ENCODE peak calls at places on chromosome 14, in seven cellular contexts. A, Q, B, O, I, X and R are unnamed samples.
A peak's percentile ranks its signal among the peaks of the same experiment; 100 is the strongest.

GRCh38 chr14:67360469-67361206 is 510 bp downstream of the EIF2S1 start:
- DNase-seq in O (no peak), A (no peak), B (no peak), Q (no peak), I (no peak), X (no peak), R (no peak)

GRCh38 chr14:58331111-58331510 is 32.8 kb downstream of the ARID4A start:
- DNase-seq in I (peak; percentile 67), X (no peak), B (peak; percentile 49), A (peak; percentile 93), Q (peak; percentile 98), O (peak; percentile 59), R (peak; percentile 89)

GRCh38 chr14:55094630-55095157 is 34.4 kb upstream of the LGALS3 start:
- DNase-seq in X (no peak), I (no peak), B (no peak), Q (peak; percentile 55), O (no peak), A (no peak), R (peak; percentile 65)

GRCh38 chr14:68499451-68499850 is 293.4 kb downstream of the ZFP36L1 start:
- DNase-seq in B (no peak), X (no peak), A (no peak), Q (no peak), O (no peak), I (no peak), R (no peak)

GRCh38 chr14:97210202-97210601 is 413.0 kb downstream of the VRK1 start:
- DNase-seq in B (no peak), O (no peak), A (no peak), X (no peak), Q (no peak), I (no peak), R (no peak)

GRCh38 chr14:33307691-33308369 is 369.2 kb downstream of the NPAS3 start:
- DNase-seq in X (no peak), Q (peak; percentile 86), O (no peak), I (no peak), B (no peak), A (no peak), R (peak; percentile 1)

GRCh38 chr14:71594828-71595227 is 337.4 kb upstream of the RGS6 start:
- DNase-seq in I (no peak), A (no peak), O (no peak), Q (peak; percentile 45), X (no peak), B (no peak), R (no peak)

GRCh38 chr14:91252901-91253794 is 8.6 kb upstream of the GPR68 start:
- DNase-seq in B (peak; percentile 52), X (peak; percentile 63), I (peak; percentile 80), O (no peak), Q (no peak), A (peak; percentile 56), R (no peak)

GRCh38 chr14:71250791-71251190 is 343.5 kb downstream of the PCNX1 start:
- DNase-seq in O (no peak), A (no peak), B (no peak), Q (no peak), I (no peak), X (no peak), R (no peak)

GRCh38 chr14:23164250-23164649 is 19.2 kb downstream of the SLC7A8 start:
- DNase-seq in B (no peak), O (no peak), I (no peak), A (no peak), Q (no peak), X (no peak), R (no peak)

GRCh38 chr14:96698846-96699543 is 98.2 kb upstream of the VRK1 start:
- DNase-seq in I (peak; percentile 68), X (no peak), B (peak; percentile 15), A (no peak), Q (no peak), O (no peak), R (no peak)

GRCh38 chr14:92635031-92635430 is 113.4 kb downstream of the LGMN start:
- DNase-seq in I (peak; percentile 7), O (no peak), B (no peak), A (no peak), Q (no peak), X (no peak), R (no peak)

GRCh38 chr14:58200480-58200841 is 512 bp downstream of the ACTR10 start:
- DNase-seq in Q (no peak), A (no peak), B (no peak), O (no peak), I (no peak), X (no peak), R (no peak)

GRCh38 chr14:105974902-105975301 is 448.5 kb downstream of the TMEM121 start:
- DNase-seq in A (no peak), Q (no peak), X (no peak), O (no peak), B (peak; percentile 82), I (peak; percentile 45), R (no peak)

GRCh38 chr14:104898870-104899510 is 25.7 kb upstream of the PLD4 start:
- DNase-seq in X (peak; percentile 49), O (no peak), Q (no peak), B (no peak), I (no peak), A (no peak), R (no peak)

GRCh38 chr14:71488703-71489141 is 443.5 kb upstream of the RGS6 start:
- DNase-seq in B (no peak), X (no peak), O (no peak), I (no peak), A (no peak), Q (peak; percentile 86), R (no peak)

GRCh38 chr14:78902010-78902623 is 731.9 kb downstream of the NRXN3 start:
- DNase-seq in I (no peak), O (peak; percentile 69), A (peak; percentile 25), X (no peak), Q (peak; percentile 22), B (peak; percentile 44), R (peak; percentile 24)

GRCh38 chr14:100281286-100282082 is 24.8 kb downstream of the SLC25A29 start:
- DNase-seq in X (no peak), Q (no peak), A (no peak), O (no peak), B (no peak), I (no peak), R (no peak)

GRCh38 chr14:95319312-95320075 is at the start of gene CLMN:
- DNase-seq in A (peak; percentile 70), O (no peak), I (peak; percentile 79), B (peak; percentile 58), X (peak; percentile 75), Q (no peak), R (no peak)

GRCh38 chr14:56379956-56380355 is 199.6 kb upstream of the TMEM260 start:
- DNase-seq in B (no peak), X (no peak), Q (peak; percentile 20), A (peak; percentile 19), O (no peak), I (no peak), R (no peak)

GRCh38 chr14:96762650-96763049 is 34.5 kb upstream of the VRK1 start:
- DNase-seq in I (peak; percentile 71), A (peak; percentile 22), O (no peak), X (no peak), Q (peak; percentile 47), B (peak; percentile 74), R (peak; percentile 42)

GRCh38 chr14:58904771-58905170 is 267.0 kb downstream of the DACT1 start:
- DNase-seq in I (no peak), X (no peak), Q (no peak), O (no peak), A (no peak), B (no peak), R (peak; percentile 30)

GRCh38 chr14:37862263-37862662 is 266.8 kb downstream of the TTC6 start:
- DNase-seq in A (no peak), I (no peak), O (no peak), X (no peak), Q (no peak), B (no peak), R (no peak)

GRCh38 chr14:30719137-30719536 is 97.0 kb downstream of the SCFD1 start:
- DNase-seq in Q (no peak), B (no peak), O (no peak), X (no peak), I (no peak), A (no peak), R (no peak)

GRCh38 chr14:54809767-54810166 is 92.9 kb downstream of the GCH1 start:
- DNase-seq in A (no peak), B (no peak), Q (no peak), I (no peak), X (no peak), O (no peak), R (no peak)

GRCh38 chr14:52678591-52678990 is 16.8 kb downstream of the ERO1A start:
- DNase-seq in B (peak; percentile 23), Q (no peak), A (no peak), X (no peak), O (no peak), I (no peak), R (no peak)
- TF ChIP-seq CTCF in B (peak; percentile 28), Q (peak; percentile 43), A (peak; percentile 21), X (no peak), O (no peak), I (no peak), R (peak; percentile 73)

GRCh38 chr14:75880512-75880911 is 101.3 kb downstream of the TGFB3 start:
- DNase-seq in B (no peak), Q (no peak), X (no peak), I (no peak), A (no peak), O (no peak), R (no peak)
- TF ChIP-seq CTCF in B (peak; percentile 7), Q (peak; percentile 0), X (no peak), I (no peak), A (no peak), O (no peak), R (peak; percentile 41)

DNA sequence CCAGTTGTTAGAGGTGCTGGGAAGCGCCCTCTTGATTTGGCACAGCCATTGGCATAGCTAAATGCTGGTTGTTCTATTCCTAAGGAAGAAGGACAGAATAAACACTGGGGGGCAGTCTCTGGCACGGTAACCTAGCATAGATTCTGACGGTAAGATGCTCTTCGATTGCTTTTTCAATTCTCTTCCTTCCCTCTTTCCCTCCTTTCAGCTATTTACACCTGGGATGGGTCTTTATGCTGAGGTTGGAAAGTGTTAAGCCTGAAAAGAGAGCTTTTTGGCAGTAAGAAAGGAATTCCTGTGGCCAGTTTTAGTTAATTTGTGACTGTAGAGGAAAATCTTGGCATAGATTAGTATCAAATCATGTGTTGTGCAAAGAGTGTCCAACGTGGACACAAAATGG is 162.8 kb downstream of the SNAPC1 start:
- DNase-seq in A (no peak), B (peak; percentile 14), X (no peak), O (no peak), I (peak; percentile 21), Q (peak; percentile 45), R (no peak)
- TF ChIP-seq CTCF in A (no peak), B (peak; percentile 12), X (no peak), O (peak; percentile 35), I (peak; percentile 45), Q (peak; percentile 37), R (peak; percentile 56)

GRCh38 chr14:103563089-103563620 is 395 bp downstream of the COA8 start:
- DNase-seq in X (peak; percentile 87), I (no peak), O (peak; percentile 55), Q (no peak), B (no peak), A (peak; percentile 68), R (no peak)

GRCh38 chr14:103562135-103562384 is 397 bp downstream of the BAG5 start:
- DNase-seq in X (no peak), B (no peak), O (no peak), Q (no peak), A (no peak), I (no peak), R (no peak)

GRCh38 chr14:103561381-103562134 is 899 bp downstream of the BAG5 start:
- DNase-seq in O (no peak), B (peak; percentile 70), I (peak; percentile 75), Q (peak; percentile 54), A (no peak), X (no peak), R (peak; percentile 54)

GRCh38 chr14:103558071-103558882 is 4.2 kb downstream of the BAG5 start:
- DNase-seq in X (no peak), O (no peak), Q (peak; percentile 70), B (no peak), I (no peak), A (peak; percentile 16), R (peak; percentile 53)

GRCh38 chr14:103562385-103563088 is at the start of the genes BAG5 and COA8:
- DNase-seq in Q (peak; percentile 84), O (peak; percentile 86), A (peak; percentile 89), B (peak; percentile 91), I (peak; percentile 98), X (peak; percentile 93), R (peak; percentile 65)
- TF ChIP-seq CTCF in Q (no peak), O (peak; percentile 55), A (no peak), B (no peak), I (no peak), X (no peak), R (peak; percentile 34)